ENCODE peak calls at places on chromosomes 7 and 10, in seven cellular contexts. J is colonic mucosa; P is activated effector memory CD4-positive, alpha-beta T cell treated with anti-CD3 and anti-CD28 coated beads, Interleukin-2, amount 50 U/mL, for 16 hours; T is SHP77; K is effector CD4-positive, alpha-beta T cell; W is CD14-positive monocyte; N is OCI-LY7. B is an unnamed sample.

GRCh38 chr7:111529507-111530355 is 32.6 kb downstream of the IMMP2L start:
- DNase-seq in J (no peak), P (no peak), T (no peak), K (no peak), W (no peak), N (no peak), B (no peak)

GRCh38 chr10:114073787-114074186 is 30.1 kb downstream of the ADRB1 start:
- DNase-seq in J (no peak), P (no peak), T (no peak), K (no peak), W (no peak), N (peak; percentile 83), B (peak; percentile 74)

GRCh38 chr10:74113546-74113945 is 37.1 kb downstream of the AP3M1 start:
- DNase-seq in J (no peak), P (no peak), T (no peak), K (no peak), W (no peak), N (no peak), B (no peak)

GRCh38 chr10:107141539-107142061 is 22.9 kb downstream of the SORCS1 start:
- DNase-seq in J (no peak), P (no peak), T (no peak), K (no peak), W (no peak), N (no peak), B (no peak)

GRCh38 chr10:12937527-12937926 is 64.0 kb downstream of the CCDC3 start:
- DNase-seq in J (no peak), P (no peak), T (no peak), K (no peak), W (no peak), N (no peak), B (no peak)

GRCh38 chr10:69804775-69805174 is 3.1 kb downstream of the COL13A1 start:
- DNase-seq in J (no peak), P (no peak), T (no peak), K (no peak), W (no peak), N (no peak), B (no peak)

GRCh38 chr7:134632937-134633540 is 13.6 kb upstream of the BPGM start:
- DNase-seq in J (no peak), P (no peak), T (peak; percentile 34), K (peak; percentile 17), W (no peak), N (peak; percentile 61), B (peak; percentile 69)

GRCh38 chr10:72334196-72334831 is 20.4 kb downstream of the DNAJB12 start:
- DNase-seq in J (no peak), P (no peak), T (peak; percentile 50), K (no peak), W (no peak), N (no peak), B (no peak)